ENCODE peak calls at places on chromosome 18, in nine cellular contexts. L, D, X, R, I, H, O, U and Y are unnamed samples. For H3K4me1, the result is how much of the 10 kb centered on the place peaks cover.

GRCh38 chr18:75582406-75582821 is 154.9 kb upstream of the SMIM21 start:
- DNase-seq in L (no peak), D (peak), X (no peak), R (no peak), I (no peak), H (no peak), O (no peak), U (no peak), Y (no peak)

GRCh38 chr18:40402052-40402451 is 1553.0 kb upstream of the PIK3C3 start:
- DNase-seq in L (no peak), D (no peak), X (no peak), R (no peak), I (no peak), H (no peak), O (no peak), U (no peak), Y (no peak)

GRCh38 chr18:47560693-47561092 is 309.2 kb upstream of the SKOR2 start:
- DNase-seq in L (no peak), D (no peak), X (no peak), R (no peak), I (no peak), H (no peak), O (no peak), U (no peak), Y (no peak)

GRCh38 chr18:63564576-63564975 is 22.4 kb downstream of the SERPINB12 start:
- DNase-seq in L (no peak), D (no peak), X (no peak), R (no peak), I (no peak), H (no peak), O (no peak), U (no peak), Y (no peak)

GRCh38 chr18:48540329-48541025 is 1.6 kb downstream of the CTIF start:
- DNase-seq in L (peak), D (peak), X (peak), R (peak), I (peak), H (peak), O (peak), U (peak), Y (no peak)

GRCh38 chr18:21293479-21293878 is 51.4 kb downstream of the GREB1L start:
- DNase-seq in L (no peak), D (no peak), X (no peak), R (no peak), I (no peak), H (no peak), O (no peak), U (no peak), Y (no peak)

GRCh38 chr18:65817178-65817577 is 66.4 kb downstream of the CDH7 start:
- DNase-seq in L (no peak), D (no peak), X (no peak), R (no peak), I (no peak), H (no peak), O (no peak), U (no peak), Y (no peak)

GRCh38 chr18:75123113-75123512 is 85.8 kb downstream of the PTGR3 start:
- DNase-seq in L (no peak), D (no peak), X (no peak), R (peak), I (no peak), H (no peak), O (no peak), U (no peak), Y (no peak)

GRCh38 chr18:24754572-24754971 is 294.1 kb downstream of the HRH4 start:
- DNase-seq in L (no peak), D (no peak), X (no peak), R (no peak), I (no peak), H (peak), O (no peak), U (no peak), Y (no peak)

GRCh38 chr18:54218299-54218698 is 6.2 kb downstream of the MBD2 start:
- DNase-seq in L (no peak), D (no peak), X (no peak), R (no peak), I (no peak), H (no peak), O (no peak), U (no peak), Y (no peak)

GRCh38 chr18:12691021-12691420 is 11.5 kb downstream of the CEP76 start:
- DNase-seq in L (no peak), D (no peak), X (no peak), R (no peak), I (no peak), H (no peak), O (no peak), U (no peak), Y (no peak)

GRCh38 chr18:77133920-77134496 is 1.4 kb upstream of the MBP start:
- DNase-seq in L (no peak), D (no peak), X (no peak), R (peak), I (no peak), H (no peak), O (peak), U (peak), Y (no peak)

GRCh38 chr18:8493141-8493540 is 116.1 kb upstream of the RAB12 start:
- DNase-seq in L (no peak), D (no peak), X (no peak), R (no peak), I (no peak), H (no peak), O (no peak), U (no peak), Y (no peak)

GRCh38 chr18:13265901-13266207 is 47.3 kb downstream of the LDLRAD4 start:
- DNase-seq in L (no peak), D (no peak), X (no peak), R (no peak), I (no peak), H (no peak), O (no peak), U (no peak), Y (no peak)

GRCh38 chr18:59265246-59266018 is 7.8 kb downstream of the RAX start:
- DNase-seq in L (no peak), D (no peak), X (no peak), R (no peak), I (no peak), H (no peak), O (no peak), U (no peak), Y (no peak)

GRCh38 chr18:76806301-76806700 is 16.1 kb upstream of the ZNF236 start:
- DNase-seq in L (no peak), D (no peak), X (peak), R (no peak), I (no peak), H (no peak), O (no peak), U (no peak), Y (no peak)

GRCh38 chr18:26480897-26481795 is 67.2 kb downstream of the KCTD1 start:
- DNase-seq in L (no peak), D (peak), X (peak), R (no peak), I (no peak), H (peak), O (no peak), U (peak), Y (no peak)

GRCh38 chr18:44946529-44947113 is 265.9 kb downstream of the SETBP1 start:
- DNase-seq in L (no peak), D (no peak), X (no peak), R (no peak), I (no peak), H (no peak), O (no peak), U (no peak), Y (no peak)

GRCh38 chr18:79559121-79559835 is 120.3 kb upstream of the CTDP1 start:
- DNase-seq in L (no peak), D (no peak), X (no peak), R (no peak), I (no peak), H (no peak), O (no peak), U (no peak), Y (no peak)

GRCh38 chr18:14961991-14962390 is 214.0 kb downstream of the ANKRD30B start:
- DNase-seq in L (no peak), D (no peak), X (no peak), R (no peak), I (no peak), H (no peak), O (no peak), U (no peak), Y (no peak)

GRCh38 chr18:61924550-61924949 is 31.7 kb upstream of the RNF152 start:
- DNase-seq in L (no peak), D (no peak), X (no peak), R (no peak), I (no peak), H (no peak), O (no peak), U (no peak), Y (no peak)

GRCh38 chr18:8350628-8351027 is 258.6 kb upstream of the RAB12 start:
- DNase-seq in L (no peak), D (no peak), X (no peak), R (no peak), I (no peak), H (no peak), O (no peak), U (no peak), Y (no peak)

GRCh38 chr18:75075016-75075305 is 134.0 kb downstream of the PTGR3 start:
- DNase-seq in L (no peak), D (no peak), X (no peak), R (no peak), I (no peak), H (no peak), O (no peak), U (no peak), Y (no peak)

GRCh38 chr18:37634516-37634915 is 68.9 kb upstream of the CELF4 start:
- DNase-seq in L (no peak), D (no peak), X (no peak), R (no peak), I (no peak), H (no peak), O (no peak), U (no peak), Y (no peak)

GRCh38 chr18:36828630-36829361 is at the start of the genes KIAA1328 and TPGS2:
- DNase-seq in L (peak), D (peak), X (peak), R (peak), I (peak), H (peak), O (peak), U (peak), Y (peak)

GRCh38 chr18:41131050-41131449 is 824.0 kb upstream of the PIK3C3 start:
- DNase-seq in L (no peak), D (no peak), X (no peak), R (no peak), I (no peak), H (no peak), O (no peak), U (no peak), Y (no peak)

GRCh38 chr18:23593720-23594119 is 7.4 kb upstream of the NPC1 start:
- DNase-seq in L (no peak), D (peak), X (peak), R (no peak), I (no peak), H (no peak), O (no peak), U (no peak), Y (no peak)

GRCh38 chr18:12458761-12459160 is 51.0 kb downstream of the PRELID3A start:
- DNase-seq in L (no peak), D (no peak), X (no peak), R (no peak), I (no peak), H (no peak), O (no peak), U (peak), Y (no peak)

GRCh38 chr18:46196627-46197243 is 92.5 kb downstream of the HAUS1 start:
- DNase-seq in L (no peak), D (no peak), X (no peak), R (no peak), I (no peak), H (no peak), O (no peak), U (no peak), Y (no peak)

GRCh38 chr18:37564796-37565137 is 831 bp downstream of the CELF4 start:
- DNase-seq in L (peak), D (peak), X (peak), R (peak), I (peak), H (peak), O (peak), U (no peak), Y (no peak)

GRCh38 chr18:48770243-48770642 is 180.5 kb downstream of the SMAD7 start:
- DNase-seq in L (no peak), D (no peak), X (no peak), R (no peak), I (no peak), H (no peak), O (no peak), U (no peak), Y (no peak)

GRCh38 chr18:11570770-11571169 is 38.6 kb upstream of the SLC35G4 start:
- DNase-seq in L (no peak), D (peak), X (no peak), R (no peak), I (no peak), H (no peak), O (no peak), U (no peak), Y (no peak)

GRCh38 chr18:10266236-10266585 is 188.2 kb upstream of the APCDD1 start:
- DNase-seq in L (no peak), D (no peak), X (no peak), R (no peak), I (no peak), H (no peak), O (no peak), U (no peak), Y (no peak)

GRCh38 chr18:10274327-10274726 is 180.1 kb upstream of the APCDD1 start:
- DNase-seq in L (no peak), D (peak), X (no peak), R (no peak), I (no peak), H (no peak), O (no peak), U (no peak), Y (no peak)

GRCh38 chr18:10271481-10271880 is 183.0 kb upstream of the APCDD1 start:
- DNase-seq in L (no peak), D (peak), X (no peak), R (no peak), I (no peak), H (no peak), O (no peak), U (no peak), Y (no peak)

GRCh38 chr18:10269226-10269625 is 185.2 kb upstream of the APCDD1 start:
- DNase-seq in L (no peak), D (no peak), X (no peak), R (no peak), I (no peak), H (no peak), O (no peak), U (no peak), Y (no peak)

DNA sequence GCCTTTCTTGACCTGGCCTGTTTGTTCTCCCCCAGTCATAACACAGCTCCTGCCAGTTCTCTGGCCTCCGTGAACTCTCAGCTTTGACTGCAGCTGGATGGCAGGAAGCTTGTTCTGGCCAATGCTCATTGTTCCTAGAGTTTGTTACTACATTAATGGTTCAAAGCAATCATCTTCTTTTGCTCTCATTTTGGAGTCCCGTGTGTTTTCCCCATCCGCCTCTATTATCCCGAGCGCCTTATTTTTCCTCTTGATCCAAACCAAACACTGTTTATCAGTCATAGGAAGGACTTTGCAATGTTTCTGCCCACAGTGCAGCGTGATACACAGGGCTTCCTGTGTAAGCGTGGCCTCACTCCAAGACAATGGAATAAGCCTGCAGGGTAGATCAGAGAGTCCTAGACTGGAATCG is 184.3 kb upstream of the APCDD1 start:
- DNase-seq in L (no peak), D (peak), X (no peak), R (no peak), I (peak), H (no peak), O (no peak), U (peak), Y (no peak)
- H3K4me1 ChIP-seq in L (under half), D (under half), X (under half), R (under half), I (under half), H (under half), O (under half), U (under half), Y (under half)

GRCh38 chr18:3283908-3284307 is 22.0 kb downstream of the MYL12B start:
- DNase-seq in L (no peak), D (no peak), X (no peak), R (peak), I (no peak), H (no peak), O (no peak), U (no peak), Y (no peak)
- H3K4me3 ChIP-seq in L (no peak), D (no peak), X (no peak), R (no peak), I (no peak), H (no peak), O (no peak), U (no peak), Y (no peak)

DNA sequence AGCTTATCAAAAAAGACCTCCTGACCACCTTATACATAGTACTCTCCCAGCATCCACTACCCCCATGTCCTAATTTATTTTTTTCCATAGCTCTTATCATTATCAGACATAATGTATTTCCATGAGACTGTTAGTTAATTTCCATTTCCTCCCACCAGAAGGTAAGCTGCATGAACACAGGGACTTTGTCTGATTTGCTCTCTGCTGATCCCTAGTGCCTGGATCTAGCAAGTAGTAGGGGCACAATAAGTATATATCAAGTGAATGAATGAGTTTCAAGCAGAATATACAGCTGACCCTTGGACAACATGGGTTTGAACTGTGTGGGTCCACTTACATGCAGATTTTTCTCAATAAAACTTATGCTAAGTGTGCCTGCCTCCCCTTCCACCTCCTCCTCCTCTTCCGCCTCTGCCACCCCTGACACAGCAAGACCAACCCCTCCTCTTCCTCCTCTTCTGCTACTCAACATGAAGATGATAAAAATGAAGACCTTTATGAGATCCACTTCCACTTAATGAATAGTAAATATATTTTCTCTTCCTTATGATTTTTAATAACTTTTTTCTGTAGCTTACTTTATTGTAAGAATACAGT is 53.8 kb downstream of the CTAGE1 start:
- DNase-seq in L (no peak), D (peak), X (no peak), R (no peak), I (no peak), H (no peak), O (no peak), U (no peak), Y (no peak)
- TF ChIP-seq CTCF in L (peak), D (no peak), X (peak), R (no peak), I (no peak), H (peak), O (no peak), U (no peak), Y (peak)

DNA sequence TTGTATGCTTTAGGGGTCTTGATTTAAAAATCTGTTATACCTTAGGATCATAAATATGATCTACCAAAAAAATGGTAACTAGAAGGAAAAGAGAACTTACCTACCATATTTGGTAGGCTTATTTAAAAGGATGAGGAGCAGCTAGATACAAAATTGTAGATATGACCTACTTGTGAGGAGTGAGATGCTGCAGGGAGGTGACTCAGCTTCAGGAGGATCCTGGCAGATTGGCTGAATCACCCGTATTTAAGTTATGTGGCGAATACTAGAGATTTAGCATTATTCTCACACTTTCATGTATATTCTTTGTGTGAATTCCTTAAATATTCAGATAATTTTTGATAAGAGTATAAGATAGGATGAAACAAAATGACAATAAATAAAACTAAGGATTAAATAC is 657.3 kb upstream of the LINC00305 start:
- DNase-seq in L (no peak), D (no peak), X (no peak), R (no peak), I (no peak), H (no peak), O (no peak), U (no peak), Y (no peak)
- H3K4me1 ChIP-seq in L (under half), D (under half), X (under half), R (under half), I (under half), H (under half), O (under half), U (under half), Y (under half)

DNA sequence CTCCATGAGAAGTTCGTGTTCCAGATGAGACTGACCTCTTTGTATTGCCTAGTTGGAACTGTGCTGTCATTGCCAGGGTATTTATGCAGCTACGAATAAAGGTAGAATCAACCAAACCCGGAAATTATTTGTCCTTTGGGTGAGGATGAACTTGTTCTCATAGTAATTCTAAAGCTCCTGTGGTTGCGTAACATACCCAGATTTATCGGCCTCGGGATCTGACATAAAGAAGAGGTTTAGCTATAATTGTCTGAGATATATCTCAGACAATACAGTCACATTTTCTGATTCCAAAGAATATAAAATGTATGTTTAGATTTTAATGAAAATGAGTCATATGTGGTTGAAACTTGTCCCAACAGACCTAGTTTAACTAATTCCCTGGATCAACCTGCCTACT is 628.7 kb upstream of the LINC00305 start:
- DNase-seq in L (no peak), D (no peak), X (no peak), R (no peak), I (no peak), H (no peak), O (no peak), U (no peak), Y (no peak)
- H3K4me3 ChIP-seq in L (no peak), D (no peak), X (no peak), R (no peak), I (no peak), H (no peak), O (no peak), U (no peak), Y (no peak)